ENCODE peak calls at places on chromosome 4, in seven cellular contexts. One of them, this sample, is unnamed.

GRCh38 chr4:41256131-41256739 is 493 bp upstream of the UCHL1 start:
- DNase-seq in esophagus squamous epithelium: no peak
- DNase-seq in dermis blood vessel endothelial cell: no peak
- DNase-seq in stimulated activated naive CD8-positive, alpha-beta T cell treated with anti-CD3 and anti-CD28 coated beads, Interleukin-15, Interleukin-2, amounts not matched to agents 100 U/mL and 50 U/mL, for 24 hours: no peak
- DNase-seq in T-cell: no peak
- DNase-seq in activated naive CD4-positive, alpha-beta T cell: no peak
- DNase-seq in NAMALWA: peak
- DNase-seq in this sample: no peak

GRCh38 chr4:104494822-104495559 is at the start of gene CXXC4:
- DNase-seq in T-cell: no peak
- DNase-seq in stimulated activated naive CD8-positive, alpha-beta T cell treated with anti-CD3 and anti-CD28 coated beads, Interleukin-15, Interleukin-2, amounts not matched to agents 100 U/mL and 50 U/mL, for 24 hours: no peak
- DNase-seq in activated naive CD4-positive, alpha-beta T cell: no peak
- DNase-seq in dermis blood vessel endothelial cell: peak
- DNase-seq in NAMALWA: no peak
- DNase-seq in esophagus squamous epithelium: no peak
- DNase-seq in this sample: peak

GRCh38 chr4:173274744-173275143 is 59.4 kb downstream of the HMGB2 start:
- DNase-seq in T-cell: no peak
- DNase-seq in dermis blood vessel endothelial cell: no peak
- DNase-seq in NAMALWA: no peak
- DNase-seq in esophagus squamous epithelium: no peak
- DNase-seq in stimulated activated naive CD8-positive, alpha-beta T cell treated with anti-CD3 and anti-CD28 coated beads, Interleukin-15, Interleukin-2, amounts not matched to agents 100 U/mL and 50 U/mL, for 24 hours: no peak
- DNase-seq in activated naive CD4-positive, alpha-beta T cell: no peak
- DNase-seq in this sample: no peak

GRCh38 chr4:108399610-108400265 is 220.6 kb upstream of the RPL34 start:
- DNase-seq in esophagus squamous epithelium: no peak
- DNase-seq in activated naive CD4-positive, alpha-beta T cell: no peak
- DNase-seq in dermis blood vessel endothelial cell: no peak
- DNase-seq in T-cell: no peak
- DNase-seq in stimulated activated naive CD8-positive, alpha-beta T cell treated with anti-CD3 and anti-CD28 coated beads, Interleukin-15, Interleukin-2, amounts not matched to agents 100 U/mL and 50 U/mL, for 24 hours: no peak
- DNase-seq in NAMALWA: no peak
- DNase-seq in this sample: no peak

GRCh38 chr4:10655968-10656367 is 28.6 kb downstream of the CLNK start:
- DNase-seq in stimulated activated naive CD8-positive, alpha-beta T cell treated with anti-CD3 and anti-CD28 coated beads, Interleukin-15, Interleukin-2, amounts not matched to agents 100 U/mL and 50 U/mL, for 24 hours: no peak
- DNase-seq in esophagus squamous epithelium: no peak
- DNase-seq in NAMALWA: no peak
- DNase-seq in activated naive CD4-positive, alpha-beta T cell: no peak
- DNase-seq in T-cell: no peak
- DNase-seq in dermis blood vessel endothelial cell: peak
- DNase-seq in this sample: no peak

GRCh38 chr4:1642196-1642951 is 41.7 kb downstream of the FAM53A start:
- DNase-seq in NAMALWA: no peak
- DNase-seq in esophagus squamous epithelium: no peak
- DNase-seq in stimulated activated naive CD8-positive, alpha-beta T cell treated with anti-CD3 and anti-CD28 coated beads, Interleukin-15, Interleukin-2, amounts not matched to agents 100 U/mL and 50 U/mL, for 24 hours: no peak
- DNase-seq in T-cell: no peak
- DNase-seq in dermis blood vessel endothelial cell: no peak
- DNase-seq in activated naive CD4-positive, alpha-beta T cell: no peak
- DNase-seq in this sample: no peak

GRCh38 chr4:168421671-168422070 is 58.6 kb downstream of the DDX60L start:
- DNase-seq in activated naive CD4-positive, alpha-beta T cell: no peak
- DNase-seq in stimulated activated naive CD8-positive, alpha-beta T cell treated with anti-CD3 and anti-CD28 coated beads, Interleukin-15, Interleukin-2, amounts not matched to agents 100 U/mL and 50 U/mL, for 24 hours: no peak
- DNase-seq in dermis blood vessel endothelial cell: peak
- DNase-seq in T-cell: no peak
- DNase-seq in NAMALWA: no peak
- DNase-seq in esophagus squamous epithelium: no peak
- DNase-seq in this sample: peak

GRCh38 chr4:4390521-4391240 is 3.8 kb downstream of the NSG1 start:
- DNase-seq in dermis blood vessel endothelial cell: no peak
- DNase-seq in esophagus squamous epithelium: no peak
- DNase-seq in NAMALWA: no peak
- DNase-seq in stimulated activated naive CD8-positive, alpha-beta T cell treated with anti-CD3 and anti-CD28 coated beads, Interleukin-15, Interleukin-2, amounts not matched to agents 100 U/mL and 50 U/mL, for 24 hours: no peak
- DNase-seq in activated naive CD4-positive, alpha-beta T cell: no peak
- DNase-seq in T-cell: no peak
- DNase-seq in this sample: no peak

GRCh38 chr4:81905966-81906365 is 434.3 kb upstream of the RASGEF1B start:
- DNase-seq in T-cell: no peak
- DNase-seq in esophagus squamous epithelium: no peak
- DNase-seq in NAMALWA: no peak
- DNase-seq in stimulated activated naive CD8-positive, alpha-beta T cell treated with anti-CD3 and anti-CD28 coated beads, Interleukin-15, Interleukin-2, amounts not matched to agents 100 U/mL and 50 U/mL, for 24 hours: no peak
- DNase-seq in dermis blood vessel endothelial cell: no peak
- DNase-seq in activated naive CD4-positive, alpha-beta T cell: no peak
- DNase-seq in this sample: no peak

GRCh38 chr4:128155231-128155855 is 94.2 kb downstream of the LARP1B start:
- DNase-seq in stimulated activated naive CD8-positive, alpha-beta T cell treated with anti-CD3 and anti-CD28 coated beads, Interleukin-15, Interleukin-2, amounts not matched to agents 100 U/mL and 50 U/mL, for 24 hours: no peak
- DNase-seq in activated naive CD4-positive, alpha-beta T cell: no peak
- DNase-seq in NAMALWA: no peak
- DNase-seq in T-cell: no peak
- DNase-seq in esophagus squamous epithelium: no peak
- DNase-seq in dermis blood vessel endothelial cell: peak
- DNase-seq in this sample: no peak

GRCh38 chr4:5142726-5143125 is 91.4 kb downstream of the STK32B start:
- DNase-seq in T-cell: no peak
- DNase-seq in dermis blood vessel endothelial cell: peak
- DNase-seq in esophagus squamous epithelium: no peak
- DNase-seq in stimulated activated naive CD8-positive, alpha-beta T cell treated with anti-CD3 and anti-CD28 coated beads, Interleukin-15, Interleukin-2, amounts not matched to agents 100 U/mL and 50 U/mL, for 24 hours: no peak
- DNase-seq in NAMALWA: peak
- DNase-seq in activated naive CD4-positive, alpha-beta T cell: no peak
- DNase-seq in this sample: no peak

GRCh38 chr4:122584517-122584916 is 36.3 kb downstream of the IL21 start:
- DNase-seq in activated naive CD4-positive, alpha-beta T cell: no peak
- DNase-seq in esophagus squamous epithelium: no peak
- DNase-seq in NAMALWA: no peak
- DNase-seq in stimulated activated naive CD8-positive, alpha-beta T cell treated with anti-CD3 and anti-CD28 coated beads, Interleukin-15, Interleukin-2, amounts not matched to agents 100 U/mL and 50 U/mL, for 24 hours: no peak
- DNase-seq in dermis blood vessel endothelial cell: peak
- DNase-seq in T-cell: no peak
- DNase-seq in this sample: no peak

GRCh38 chr4:159242427-159242826 is 139.5 kb downstream of the RAPGEF2 start:
- DNase-seq in dermis blood vessel endothelial cell: no peak
- DNase-seq in activated naive CD4-positive, alpha-beta T cell: no peak
- DNase-seq in stimulated activated naive CD8-positive, alpha-beta T cell treated with anti-CD3 and anti-CD28 coated beads, Interleukin-15, Interleukin-2, amounts not matched to agents 100 U/mL and 50 U/mL, for 24 hours: no peak
- DNase-seq in NAMALWA: no peak
- DNase-seq in esophagus squamous epithelium: no peak
- DNase-seq in T-cell: no peak
- DNase-seq in this sample: no peak

GRCh38 chr4:1337376-1337831 is 9.6 kb upstream of the UVSSA start:
- DNase-seq in esophagus squamous epithelium: no peak
- DNase-seq in NAMALWA: no peak
- DNase-seq in stimulated activated naive CD8-positive, alpha-beta T cell treated with anti-CD3 and anti-CD28 coated beads, Interleukin-15, Interleukin-2, amounts not matched to agents 100 U/mL and 50 U/mL, for 24 hours: peak
- DNase-seq in T-cell: no peak
- DNase-seq in activated naive CD4-positive, alpha-beta T cell: no peak
- DNase-seq in dermis blood vessel endothelial cell: peak
- DNase-seq in this sample: peak

GRCh38 chr4:138851626-138852443 is 163.7 kb upstream of the NOCT start:
- DNase-seq in esophagus squamous epithelium: no peak
- DNase-seq in dermis blood vessel endothelial cell: no peak
- DNase-seq in stimulated activated naive CD8-positive, alpha-beta T cell treated with anti-CD3 and anti-CD28 coated beads, Interleukin-15, Interleukin-2, amounts not matched to agents 100 U/mL and 50 U/mL, for 24 hours: no peak
- DNase-seq in NAMALWA: no peak
- DNase-seq in T-cell: no peak
- DNase-seq in activated naive CD4-positive, alpha-beta T cell: no peak
- DNase-seq in this sample: no peak

GRCh38 chr4:1990348-1990645 is 18.5 kb downstream of the NELFA start:
- DNase-seq in activated naive CD4-positive, alpha-beta T cell: no peak
- DNase-seq in esophagus squamous epithelium: no peak
- DNase-seq in stimulated activated naive CD8-positive, alpha-beta T cell treated with anti-CD3 and anti-CD28 coated beads, Interleukin-15, Interleukin-2, amounts not matched to agents 100 U/mL and 50 U/mL, for 24 hours: no peak
- DNase-seq in T-cell: no peak
- DNase-seq in dermis blood vessel endothelial cell: no peak
- DNase-seq in NAMALWA: no peak
- DNase-seq in this sample: no peak

GRCh38 chr4:48483006-48483776 is at the start of gene SLC10A4:
- DNase-seq in stimulated activated naive CD8-positive, alpha-beta T cell treated with anti-CD3 and anti-CD28 coated beads, Interleukin-15, Interleukin-2, amounts not matched to agents 100 U/mL and 50 U/mL, for 24 hours: peak
- DNase-seq in dermis blood vessel endothelial cell: no peak
- DNase-seq in activated naive CD4-positive, alpha-beta T cell: no peak
- DNase-seq in esophagus squamous epithelium: no peak
- DNase-seq in T-cell: no peak
- DNase-seq in NAMALWA: no peak
- DNase-seq in this sample: no peak

GRCh38 chr4:6633091-6633906 is 7.2 kb upstream of the MRFAP1 start:
- DNase-seq in activated naive CD4-positive, alpha-beta T cell: no peak
- DNase-seq in stimulated activated naive CD8-positive, alpha-beta T cell treated with anti-CD3 and anti-CD28 coated beads, Interleukin-15, Interleukin-2, amounts not matched to agents 100 U/mL and 50 U/mL, for 24 hours: no peak
- DNase-seq in esophagus squamous epithelium: no peak
- DNase-seq in T-cell: no peak
- DNase-seq in NAMALWA: peak
- DNase-seq in dermis blood vessel endothelial cell: no peak
- DNase-seq in this sample: no peak

GRCh38 chr4:73222466-73223257 is 35.9 kb downstream of the ANKRD17 start:
- DNase-seq in esophagus squamous epithelium: peak
- DNase-seq in dermis blood vessel endothelial cell: peak
- DNase-seq in NAMALWA: peak
- DNase-seq in stimulated activated naive CD8-positive, alpha-beta T cell treated with anti-CD3 and anti-CD28 coated beads, Interleukin-15, Interleukin-2, amounts not matched to agents 100 U/mL and 50 U/mL, for 24 hours: peak
- DNase-seq in T-cell: peak
- DNase-seq in activated naive CD4-positive, alpha-beta T cell: peak
- DNase-seq in this sample: peak

GRCh38 chr4:114597410-114598115 is 1.0 kb upstream of the UGT8 start:
- DNase-seq in dermis blood vessel endothelial cell: no peak
- DNase-seq in esophagus squamous epithelium: no peak
- DNase-seq in stimulated activated naive CD8-positive, alpha-beta T cell treated with anti-CD3 and anti-CD28 coated beads, Interleukin-15, Interleukin-2, amounts not matched to agents 100 U/mL and 50 U/mL, for 24 hours: no peak
- DNase-seq in activated naive CD4-positive, alpha-beta T cell: no peak
- DNase-seq in NAMALWA: no peak
- DNase-seq in T-cell: no peak
- DNase-seq in this sample: no peak

GRCh38 chr4:112882286-112882685 is 167.2 kb upstream of the ANK2 start:
- DNase-seq in stimulated activated naive CD8-positive, alpha-beta T cell treated with anti-CD3 and anti-CD28 coated beads, Interleukin-15, Interleukin-2, amounts not matched to agents 100 U/mL and 50 U/mL, for 24 hours: no peak
- DNase-seq in activated naive CD4-positive, alpha-beta T cell: no peak
- DNase-seq in T-cell: no peak
- DNase-seq in esophagus squamous epithelium: no peak
- DNase-seq in dermis blood vessel endothelial cell: no peak
- DNase-seq in NAMALWA: no peak
- DNase-seq in this sample: no peak